ENCODE peak calls at places on chromosomes 11 and 22, in nine cellular contexts. One of them, this sample, is unnamed.
A peak's percentile ranks its signal among the peaks of the same experiment; 100 is the strongest.

GRCh38 chr22:26835929-26836528 is 178.6 kb downstream of the MIAT start:
- DNase-seq in NCI-H1092 treated with DMSO at 0.1 percent for 48 hours: peak; percentile 30
- DNase-seq in non-pigmented ciliary epithelial cell: no peak
- DNase-seq in T-helper 9 cell: peak; percentile 17
- DNase-seq in lower lobe of right lung: no peak
- DNase-seq in CMK: peak; percentile 7
- DNase-seq in amniotic epithelial cell: peak; percentile 41
- DNase-seq in PC-9: no peak
- DNase-seq in HCEC 1CT: peak; percentile 32
- DNase-seq in this sample: peak; percentile 42

GRCh38 chr11:96465537-96465936 is 75.7 kb downstream of the JRKL start:
- DNase-seq in NCI-H1092 treated with DMSO at 0.1 percent for 48 hours: no peak
- DNase-seq in non-pigmented ciliary epithelial cell: no peak
- DNase-seq in T-helper 9 cell: no peak
- DNase-seq in lower lobe of right lung: no peak
- DNase-seq in CMK: no peak
- DNase-seq in amniotic epithelial cell: no peak
- DNase-seq in PC-9: no peak
- DNase-seq in HCEC 1CT: no peak
- DNase-seq in this sample: no peak

GRCh38 chr11:128210148-128210940 is 377.0 kb downstream of the ETS1 start:
- DNase-seq in NCI-H1092 treated with DMSO at 0.1 percent for 48 hours: no peak
- DNase-seq in non-pigmented ciliary epithelial cell: peak; percentile 94
- DNase-seq in T-helper 9 cell: no peak
- DNase-seq in lower lobe of right lung: no peak
- DNase-seq in CMK: no peak
- DNase-seq in amniotic epithelial cell: peak; percentile 99
- DNase-seq in PC-9: peak; percentile 100
- DNase-seq in HCEC 1CT: peak; percentile 93
- DNase-seq in this sample: no peak

GRCh38 chr11:18013790-18014507 is 1.1 kb upstream of the SERGEF start:
- DNase-seq in NCI-H1092 treated with DMSO at 0.1 percent for 48 hours: peak; percentile 62
- DNase-seq in non-pigmented ciliary epithelial cell: no peak
- DNase-seq in T-helper 9 cell: no peak
- DNase-seq in lower lobe of right lung: no peak
- DNase-seq in CMK: no peak
- DNase-seq in amniotic epithelial cell: peak; percentile 5
- DNase-seq in PC-9: no peak
- DNase-seq in HCEC 1CT: no peak
- DNase-seq in this sample: no peak

GRCh38 chr11:31089117-31089516 is 280.4 kb downstream of the DCDC1 start:
- DNase-seq in NCI-H1092 treated with DMSO at 0.1 percent for 48 hours: no peak
- DNase-seq in non-pigmented ciliary epithelial cell: no peak
- DNase-seq in T-helper 9 cell: no peak
- DNase-seq in lower lobe of right lung: no peak
- DNase-seq in CMK: no peak
- DNase-seq in amniotic epithelial cell: no peak
- DNase-seq in PC-9: no peak
- DNase-seq in HCEC 1CT: no peak
- DNase-seq in this sample: no peak

GRCh38 chr11:82046778-82047177 is 686.9 kb downstream of the FAM181B start:
- DNase-seq in NCI-H1092 treated with DMSO at 0.1 percent for 48 hours: no peak
- DNase-seq in non-pigmented ciliary epithelial cell: no peak
- DNase-seq in T-helper 9 cell: no peak
- DNase-seq in lower lobe of right lung: no peak
- DNase-seq in CMK: no peak
- DNase-seq in amniotic epithelial cell: no peak
- DNase-seq in PC-9: no peak
- DNase-seq in HCEC 1CT: no peak
- DNase-seq in this sample: no peak

GRCh38 chr11:58731819-58732218 is at the start of gene GLYAT:
- DNase-seq in NCI-H1092 treated with DMSO at 0.1 percent for 48 hours: no peak
- DNase-seq in non-pigmented ciliary epithelial cell: no peak
- DNase-seq in T-helper 9 cell: no peak
- DNase-seq in lower lobe of right lung: no peak
- DNase-seq in CMK: no peak
- DNase-seq in amniotic epithelial cell: no peak
- DNase-seq in PC-9: no peak
- DNase-seq in HCEC 1CT: no peak
- DNase-seq in this sample: no peak

GRCh38 chr11:44205358-44205757 is 104.6 kb downstream of the ALX4 start:
- DNase-seq in NCI-H1092 treated with DMSO at 0.1 percent for 48 hours: no peak
- DNase-seq in non-pigmented ciliary epithelial cell: no peak
- DNase-seq in T-helper 9 cell: no peak
- DNase-seq in lower lobe of right lung: no peak
- DNase-seq in CMK: no peak
- DNase-seq in amniotic epithelial cell: no peak
- DNase-seq in PC-9: no peak
- DNase-seq in HCEC 1CT: no peak
- DNase-seq in this sample: no peak

GRCh38 chr11:66491315-66491935 is 11.2 kb downstream of the DPP3 start:
- DNase-seq in NCI-H1092 treated with DMSO at 0.1 percent for 48 hours: no peak
- DNase-seq in non-pigmented ciliary epithelial cell: no peak
- DNase-seq in T-helper 9 cell: no peak
- DNase-seq in lower lobe of right lung: no peak
- DNase-seq in CMK: no peak
- DNase-seq in amniotic epithelial cell: no peak
- DNase-seq in PC-9: no peak
- DNase-seq in HCEC 1CT: no peak
- DNase-seq in this sample: no peak

GRCh38 chr11:125315088-125315740 is 150.7 kb downstream of the PKNOX2 start:
- DNase-seq in NCI-H1092 treated with DMSO at 0.1 percent for 48 hours: peak; percentile 95
- DNase-seq in non-pigmented ciliary epithelial cell: no peak
- DNase-seq in T-helper 9 cell: no peak
- DNase-seq in lower lobe of right lung: no peak
- DNase-seq in CMK: no peak
- DNase-seq in amniotic epithelial cell: no peak
- DNase-seq in PC-9: no peak
- DNase-seq in HCEC 1CT: no peak
- DNase-seq in this sample: no peak

GRCh38 chr11:128448981-128449713 is 138.2 kb downstream of the ETS1 start:
- DNase-seq in NCI-H1092 treated with DMSO at 0.1 percent for 48 hours: no peak
- DNase-seq in non-pigmented ciliary epithelial cell: no peak
- DNase-seq in T-helper 9 cell: no peak
- DNase-seq in lower lobe of right lung: no peak
- DNase-seq in CMK: no peak
- DNase-seq in amniotic epithelial cell: no peak
- DNase-seq in PC-9: no peak
- DNase-seq in HCEC 1CT: no peak
- DNase-seq in this sample: no peak

GRCh38 chr22:19448076-19448607 is 631 bp upstream of the C22orf39 start:
- DNase-seq in NCI-H1092 treated with DMSO at 0.1 percent for 48 hours: peak; percentile 88
- DNase-seq in non-pigmented ciliary epithelial cell: no peak
- DNase-seq in T-helper 9 cell: peak; percentile 5
- DNase-seq in lower lobe of right lung: no peak
- DNase-seq in CMK: no peak
- DNase-seq in amniotic epithelial cell: peak; percentile 65
- DNase-seq in PC-9: no peak
- DNase-seq in HCEC 1CT: no peak
- DNase-seq in this sample: no peak

GRCh38 chr22:40348025-40348658 is 1.8 kb downstream of the ADSL start:
- DNase-seq in NCI-H1092 treated with DMSO at 0.1 percent for 48 hours: peak; percentile 21
- DNase-seq in non-pigmented ciliary epithelial cell: no peak
- DNase-seq in T-helper 9 cell: peak; percentile 52
- DNase-seq in lower lobe of right lung: no peak
- DNase-seq in CMK: peak; percentile 38
- DNase-seq in amniotic epithelial cell: peak; percentile 56
- DNase-seq in PC-9: no peak
- DNase-seq in HCEC 1CT: peak; percentile 49
- DNase-seq in this sample: peak; percentile 60

GRCh38 chr11:133403900-133404299 is 128.4 kb downstream of the OPCML start:
- DNase-seq in NCI-H1092 treated with DMSO at 0.1 percent for 48 hours: peak; percentile 23
- DNase-seq in non-pigmented ciliary epithelial cell: no peak
- DNase-seq in T-helper 9 cell: no peak
- DNase-seq in lower lobe of right lung: no peak
- DNase-seq in CMK: peak; percentile 17
- DNase-seq in amniotic epithelial cell: no peak
- DNase-seq in PC-9: no peak
- DNase-seq in HCEC 1CT: no peak
- DNase-seq in this sample: no peak

GRCh38 chr11:65653229-65654225 is 9.2 kb downstream of the RELA start:
- DNase-seq in NCI-H1092 treated with DMSO at 0.1 percent for 48 hours: no peak
- DNase-seq in non-pigmented ciliary epithelial cell: no peak
- DNase-seq in T-helper 9 cell: no peak
- DNase-seq in lower lobe of right lung: peak; percentile 66
- DNase-seq in CMK: no peak
- DNase-seq in amniotic epithelial cell: no peak
- DNase-seq in PC-9: no peak
- DNase-seq in HCEC 1CT: no peak
- DNase-seq in this sample: no peak

GRCh38 chr22:36331306-36331911 is 56.4 kb downstream of the MYH9 start:
- DNase-seq in NCI-H1092 treated with DMSO at 0.1 percent for 48 hours: no peak
- DNase-seq in non-pigmented ciliary epithelial cell: peak; percentile 93
- DNase-seq in T-helper 9 cell: peak; percentile 66
- DNase-seq in lower lobe of right lung: peak; percentile 89
- DNase-seq in CMK: peak; percentile 76
- DNase-seq in amniotic epithelial cell: peak; percentile 95
- DNase-seq in PC-9: peak; percentile 100
- DNase-seq in HCEC 1CT: peak; percentile 98
- DNase-seq in this sample: peak; percentile 81

GRCh38 chr11:20839231-20839630 is 169.8 kb downstream of the NELL1 start:
- DNase-seq in NCI-H1092 treated with DMSO at 0.1 percent for 48 hours: peak; percentile 27
- DNase-seq in non-pigmented ciliary epithelial cell: no peak
- DNase-seq in T-helper 9 cell: no peak
- DNase-seq in lower lobe of right lung: no peak
- DNase-seq in CMK: no peak
- DNase-seq in amniotic epithelial cell: no peak
- DNase-seq in PC-9: no peak
- DNase-seq in HCEC 1CT: no peak
- DNase-seq in this sample: no peak

GRCh38 chr22:28207281-28208030 is 288.4 kb upstream of the PITPNB start:
- DNase-seq in NCI-H1092 treated with DMSO at 0.1 percent for 48 hours: no peak
- DNase-seq in non-pigmented ciliary epithelial cell: no peak
- DNase-seq in T-helper 9 cell: no peak
- DNase-seq in lower lobe of right lung: no peak
- DNase-seq in CMK: no peak
- DNase-seq in amniotic epithelial cell: no peak
- DNase-seq in PC-9: no peak
- DNase-seq in HCEC 1CT: peak; percentile 70
- DNase-seq in this sample: no peak

GRCh38 chr11:39745401-39745800 is 1714.1 kb downstream of the LRRC4C start:
- DNase-seq in NCI-H1092 treated with DMSO at 0.1 percent for 48 hours: no peak
- DNase-seq in non-pigmented ciliary epithelial cell: no peak
- DNase-seq in T-helper 9 cell: no peak
- DNase-seq in lower lobe of right lung: no peak
- DNase-seq in CMK: no peak
- DNase-seq in amniotic epithelial cell: no peak
- DNase-seq in PC-9: no peak
- DNase-seq in HCEC 1CT: no peak
- DNase-seq in this sample: no peak

GRCh38 chr11:36363361-36364272 is 67.5 kb downstream of the PRR5L start:
- DNase-seq in NCI-H1092 treated with DMSO at 0.1 percent for 48 hours: no peak
- DNase-seq in non-pigmented ciliary epithelial cell: no peak
- DNase-seq in T-helper 9 cell: no peak
- DNase-seq in lower lobe of right lung: no peak
- DNase-seq in CMK: peak; percentile 63
- DNase-seq in amniotic epithelial cell: peak; percentile 92
- DNase-seq in PC-9: peak; percentile 73
- DNase-seq in HCEC 1CT: no peak
- DNase-seq in this sample: no peak

GRCh38 chr11:133661867-133662266 is 129.6 kb upstream of the OPCML start:
- DNase-seq in NCI-H1092 treated with DMSO at 0.1 percent for 48 hours: no peak
- DNase-seq in non-pigmented ciliary epithelial cell: no peak
- DNase-seq in T-helper 9 cell: no peak
- DNase-seq in lower lobe of right lung: no peak
- DNase-seq in CMK: no peak
- DNase-seq in amniotic epithelial cell: no peak
- DNase-seq in PC-9: no peak
- DNase-seq in HCEC 1CT: no peak
- DNase-seq in this sample: no peak

GRCh38 chr11:122173587-122173986 is 57.6 kb upstream of the BLID start:
- DNase-seq in NCI-H1092 treated with DMSO at 0.1 percent for 48 hours: no peak
- DNase-seq in non-pigmented ciliary epithelial cell: no peak
- DNase-seq in T-helper 9 cell: no peak
- DNase-seq in lower lobe of right lung: no peak
- DNase-seq in CMK: no peak
- DNase-seq in amniotic epithelial cell: no peak
- DNase-seq in PC-9: no peak
- DNase-seq in HCEC 1CT: no peak
- DNase-seq in this sample: no peak

GRCh38 chr11:122137081-122137793 is 21.2 kb upstream of the BLID start:
- DNase-seq in NCI-H1092 treated with DMSO at 0.1 percent for 48 hours: no peak
- DNase-seq in non-pigmented ciliary epithelial cell: peak; percentile 91
- DNase-seq in T-helper 9 cell: no peak
- DNase-seq in lower lobe of right lung: no peak
- DNase-seq in CMK: no peak
- DNase-seq in amniotic epithelial cell: peak; percentile 97
- DNase-seq in PC-9: peak; percentile 95
- DNase-seq in HCEC 1CT: peak; percentile 97
- DNase-seq in this sample: no peak

GRCh38 chr22:40620464-40621046 is 16.0 kb downstream of the MRTFA start:
- DNase-seq in NCI-H1092 treated with DMSO at 0.1 percent for 48 hours: no peak
- DNase-seq in non-pigmented ciliary epithelial cell: peak; percentile 55
- DNase-seq in T-helper 9 cell: no peak
- DNase-seq in lower lobe of right lung: no peak
- DNase-seq in CMK: no peak
- DNase-seq in amniotic epithelial cell: peak; percentile 78
- DNase-seq in PC-9: peak; percentile 82
- DNase-seq in HCEC 1CT: peak; percentile 82
- DNase-seq in this sample: no peak

GRCh38 chr11:128580612-128581011 is 6.7 kb downstream of the ETS1 start:
- DNase-seq in NCI-H1092 treated with DMSO at 0.1 percent for 48 hours: no peak
- DNase-seq in non-pigmented ciliary epithelial cell: no peak
- DNase-seq in T-helper 9 cell: no peak
- DNase-seq in lower lobe of right lung: no peak
- DNase-seq in CMK: no peak
- DNase-seq in amniotic epithelial cell: no peak
- DNase-seq in PC-9: no peak
- DNase-seq in HCEC 1CT: no peak
- DNase-seq in this sample: no peak

GRCh38 chr11:13284776-13285588 is 7.4 kb downstream of the BMAL1 start:
- DNase-seq in NCI-H1092 treated with DMSO at 0.1 percent for 48 hours: no peak
- DNase-seq in non-pigmented ciliary epithelial cell: no peak
- DNase-seq in T-helper 9 cell: no peak
- DNase-seq in lower lobe of right lung: no peak
- DNase-seq in CMK: no peak
- DNase-seq in amniotic epithelial cell: no peak
- DNase-seq in PC-9: no peak
- DNase-seq in HCEC 1CT: no peak
- DNase-seq in this sample: no peak

GRCh38 chr11:118084247-118084646 is 2.5 kb downstream of the SMIM35 start:
- DNase-seq in NCI-H1092 treated with DMSO at 0.1 percent for 48 hours: no peak
- DNase-seq in non-pigmented ciliary epithelial cell: no peak
- DNase-seq in T-helper 9 cell: no peak
- DNase-seq in lower lobe of right lung: no peak
- DNase-seq in CMK: no peak
- DNase-seq in amniotic epithelial cell: peak; percentile 11
- DNase-seq in PC-9: peak; percentile 42
- DNase-seq in HCEC 1CT: no peak
- DNase-seq in this sample: no peak

GRCh38 chr11:59141191-59141590 is 1.5 kb upstream of the FAM111A start:
- DNase-seq in NCI-H1092 treated with DMSO at 0.1 percent for 48 hours: no peak
- DNase-seq in non-pigmented ciliary epithelial cell: no peak
- DNase-seq in T-helper 9 cell: no peak
- DNase-seq in lower lobe of right lung: no peak
- DNase-seq in CMK: no peak
- DNase-seq in amniotic epithelial cell: no peak
- DNase-seq in PC-9: no peak
- DNase-seq in HCEC 1CT: no peak
- DNase-seq in this sample: no peak

GRCh38 chr11:120180571-120181445 is 30.0 kb upstream of the OAF start:
- DNase-seq in NCI-H1092 treated with DMSO at 0.1 percent for 48 hours: no peak
- DNase-seq in non-pigmented ciliary epithelial cell: no peak
- DNase-seq in T-helper 9 cell: no peak
- DNase-seq in lower lobe of right lung: no peak
- DNase-seq in CMK: no peak
- DNase-seq in amniotic epithelial cell: peak; percentile 84
- DNase-seq in PC-9: no peak
- DNase-seq in HCEC 1CT: peak; percentile 52
- DNase-seq in this sample: no peak